ENCODE peak calls at places on chromosomes 1 and 21, in four cellular contexts. One of them, this sample, is unnamed.

GRCh38 chr1:12371053-12371452 is 141.2 kb downstream of the VPS13D start:
- DNase-seq in cardiac fibroblast: no peak
- DNase-seq in astrocyte of the spinal cord: no peak
- DNase-seq in GM12864: no peak
- DNase-seq in this sample: no peak

GRCh38 chr1:211928222-211928856 is 97.8 kb upstream of the LPGAT1 start:
- DNase-seq in cardiac fibroblast: no peak
- DNase-seq in astrocyte of the spinal cord: no peak
- DNase-seq in GM12864: no peak
- DNase-seq in this sample: no peak

GRCh38 chr1:13651279-13651678 is 48.7 kb upstream of the PRDM2 start:
- DNase-seq in cardiac fibroblast: peak; percentile 86
- DNase-seq in astrocyte of the spinal cord: no peak
- DNase-seq in GM12864: no peak
- DNase-seq in this sample: no peak

GRCh38 chr1:25794325-25794724 is 5.7 kb upstream of the SELENON start:
- DNase-seq in cardiac fibroblast: no peak
- DNase-seq in astrocyte of the spinal cord: no peak
- DNase-seq in GM12864: no peak
- DNase-seq in this sample: no peak

GRCh38 chr1:91827094-91828006 is 58.6 kb downstream of the TGFBR3 start:
- DNase-seq in cardiac fibroblast: no peak
- DNase-seq in astrocyte of the spinal cord: no peak
- DNase-seq in GM12864: no peak
- DNase-seq in this sample: no peak

GRCh38 chr1:50981741-50982140 is 11.7 kb downstream of the CDKN2C start:
- DNase-seq in cardiac fibroblast: peak; percentile 37
- DNase-seq in astrocyte of the spinal cord: no peak
- DNase-seq in GM12864: no peak
- DNase-seq in this sample: no peak

GRCh38 chr21:14877581-14878228 is 187.1 kb downstream of the NRIP1 start:
- DNase-seq in cardiac fibroblast: peak; percentile 64
- DNase-seq in astrocyte of the spinal cord: peak; percentile 57
- DNase-seq in GM12864: no peak
- DNase-seq in this sample: peak; percentile 39

GRCh38 chr1:78676347-78676982 is 26.8 kb downstream of the IFI44 start:
- DNase-seq in cardiac fibroblast: peak; percentile 89
- DNase-seq in astrocyte of the spinal cord: peak; percentile 80
- DNase-seq in GM12864: peak; percentile 48
- DNase-seq in this sample: peak; percentile 84

GRCh38 chr1:3650248-3651010 is 526 bp upstream of the WRAP73 start:
- DNase-seq in cardiac fibroblast: no peak
- DNase-seq in astrocyte of the spinal cord: no peak
- DNase-seq in GM12864: no peak
- DNase-seq in this sample: no peak

GRCh38 chr1:201720522-201720844 is 108.5 kb upstream of the IPO9 start:
- DNase-seq in cardiac fibroblast: no peak
- DNase-seq in astrocyte of the spinal cord: no peak
- DNase-seq in GM12864: no peak
- DNase-seq in this sample: no peak

GRCh38 chr1:22826630-22827580 is 116.3 kb downstream of the EPHB2 start:
- DNase-seq in cardiac fibroblast: no peak
- DNase-seq in astrocyte of the spinal cord: no peak
- DNase-seq in GM12864: no peak
- DNase-seq in this sample: no peak

GRCh38 chr1:108583757-108584156 is 23.9 kb downstream of the EEIG2 start:
- DNase-seq in cardiac fibroblast: peak; percentile 71
- DNase-seq in astrocyte of the spinal cord: no peak
- DNase-seq in GM12864: no peak
- DNase-seq in this sample: no peak

GRCh38 chr1:231517076-231517475 is 11.4 kb upstream of the TSNAX start:
- DNase-seq in cardiac fibroblast: no peak
- DNase-seq in astrocyte of the spinal cord: no peak
- DNase-seq in GM12864: no peak
- DNase-seq in this sample: no peak

GRCh38 chr1:213649373-213649772 is 338.4 kb upstream of the PROX1 start:
- DNase-seq in cardiac fibroblast: no peak
- DNase-seq in astrocyte of the spinal cord: no peak
- DNase-seq in GM12864: no peak
- DNase-seq in this sample: no peak

GRCh38 chr1:233394860-233395717 is 67.6 kb downstream of the MAP3K21 start:
- DNase-seq in cardiac fibroblast: peak; percentile 66
- DNase-seq in astrocyte of the spinal cord: peak; percentile 70
- DNase-seq in GM12864: no peak
- DNase-seq in this sample: peak; percentile 66

GRCh38 chr1:237154173-237154572 is 112.2 kb downstream of the RYR2 start:
- DNase-seq in cardiac fibroblast: peak; percentile 50
- DNase-seq in astrocyte of the spinal cord: no peak
- DNase-seq in GM12864: no peak
- DNase-seq in this sample: no peak

GRCh38 chr1:97907886-97908285 is 12.9 kb downstream of the DPYD start:
- DNase-seq in cardiac fibroblast: peak; percentile 62
- DNase-seq in astrocyte of the spinal cord: no peak
- DNase-seq in GM12864: no peak
- DNase-seq in this sample: no peak

GRCh38 chr1:26288311-26288941 is 8.5 kb downstream of the SH3BGRL3 start:
- DNase-seq in cardiac fibroblast: no peak
- DNase-seq in astrocyte of the spinal cord: no peak
- DNase-seq in GM12864: no peak
- DNase-seq in this sample: peak; percentile 77

GRCh38 chr21:32131960-32132359 is 146.9 kb downstream of the MIS18A start:
- DNase-seq in cardiac fibroblast: peak; percentile 24
- DNase-seq in astrocyte of the spinal cord: peak; percentile 26
- DNase-seq in GM12864: no peak
- DNase-seq in this sample: peak; percentile 42

GRCh38 chr1:153683853-153684252 is 5.4 kb downstream of the NPR1 start:
- DNase-seq in cardiac fibroblast: peak; percentile 34
- DNase-seq in astrocyte of the spinal cord: no peak
- DNase-seq in GM12864: no peak
- DNase-seq in this sample: no peak

GRCh38 chr1:209095627-209096595 is 487.6 kb upstream of the CAMK1G start:
- DNase-seq in cardiac fibroblast: no peak
- DNase-seq in astrocyte of the spinal cord: peak; percentile 73
- DNase-seq in GM12864: no peak
- DNase-seq in this sample: no peak

GRCh38 chr1:203057831-203058673 is 27.8 kb downstream of the MYOG start:
- DNase-seq in cardiac fibroblast: no peak
- DNase-seq in astrocyte of the spinal cord: no peak
- DNase-seq in GM12864: no peak
- DNase-seq in this sample: no peak

GRCh38 chr1:11674488-11674887 is 6.5 kb downstream of the MAD2L2 start:
- DNase-seq in cardiac fibroblast: no peak
- DNase-seq in astrocyte of the spinal cord: no peak
- DNase-seq in GM12864: no peak
- DNase-seq in this sample: no peak

DNA sequence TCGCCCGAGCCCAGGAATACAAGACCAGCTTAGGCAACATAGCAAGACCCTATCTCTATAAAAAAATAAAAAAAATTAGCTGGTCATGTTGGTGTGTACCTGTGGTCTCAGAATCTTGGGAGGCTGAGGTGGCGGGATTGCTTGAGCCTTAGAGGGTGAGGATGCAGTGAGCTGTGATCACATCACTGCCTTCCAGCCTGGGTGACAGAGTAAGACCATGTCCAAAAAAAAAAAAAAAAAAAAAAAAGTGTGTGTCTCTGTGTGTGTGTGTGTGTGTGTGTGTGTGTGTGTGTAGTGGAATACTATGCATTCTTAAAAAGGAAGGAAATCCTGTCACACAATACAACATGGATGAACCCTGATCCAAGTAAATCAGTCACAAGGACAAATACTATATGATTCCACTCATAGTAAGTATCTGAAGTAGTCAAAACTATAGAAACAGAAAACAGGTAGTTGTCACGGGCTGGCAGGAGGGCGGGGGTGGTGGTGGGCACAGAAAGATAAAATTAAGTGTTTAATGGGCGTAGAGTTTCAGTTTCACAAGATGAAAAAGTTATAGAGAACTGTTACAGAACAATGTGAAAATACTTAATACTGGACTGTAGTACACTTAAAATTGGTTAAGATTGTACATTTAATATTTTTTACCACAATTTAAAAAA is 47.8 kb downstream of the SELENOF start:
- DNase-seq in cardiac fibroblast: no peak
- DNase-seq in astrocyte of the spinal cord: no peak
- DNase-seq in GM12864: no peak
- DNase-seq in this sample: peak; percentile 44
- H3K4me3 ChIP-seq in cardiac fibroblast: no peak overlapping the region
- H3K4me3 ChIP-seq in astrocyte of the spinal cord: no peak overlapping the region
- H3K4me3 ChIP-seq in GM12864: no peak overlapping the region
- H3K4me3 ChIP-seq in this sample: no peak overlapping the region

GRCh38 chr1:245937316-245938045 is 569.6 kb downstream of the SMYD3 start:
- DNase-seq in cardiac fibroblast: no peak
- DNase-seq in astrocyte of the spinal cord: no peak
- DNase-seq in GM12864: no peak
- DNase-seq in this sample: no peak
- TF ChIP-seq CTCF in cardiac fibroblast: no peak
- TF ChIP-seq CTCF in astrocyte of the spinal cord: no peak
- TF ChIP-seq CTCF in GM12864: no peak
- TF ChIP-seq CTCF in this sample: no peak

DNA sequence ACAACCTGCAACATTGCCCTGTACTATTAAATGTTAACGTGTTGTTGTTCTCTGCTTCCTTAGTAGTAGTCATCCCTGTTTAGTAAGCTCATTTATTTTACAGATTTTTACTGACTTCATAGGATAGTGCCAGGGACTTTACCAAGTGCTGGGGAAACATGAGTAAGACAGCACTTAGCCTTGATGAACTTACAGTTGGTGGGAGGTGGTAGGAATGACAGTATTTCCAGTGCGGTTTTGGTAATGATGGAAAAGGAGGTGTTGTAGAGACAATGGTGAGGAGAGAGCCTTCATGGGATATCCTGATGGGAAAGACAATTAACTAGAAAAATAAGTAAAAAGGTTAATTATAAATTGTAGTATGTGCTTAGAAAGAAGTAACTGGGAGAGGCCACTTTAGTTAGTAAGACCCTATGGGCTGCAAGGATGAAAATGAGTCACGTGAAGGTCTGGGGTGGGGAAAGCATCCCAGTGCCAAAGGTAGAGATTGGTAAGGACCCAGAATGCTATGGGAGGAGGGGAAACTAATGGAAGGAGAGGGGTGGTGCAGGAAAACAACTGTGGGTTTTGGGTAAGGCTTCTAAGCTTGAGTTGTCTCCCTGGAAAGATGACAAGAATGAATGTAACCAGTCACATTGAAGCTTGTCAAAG is 1.7 kb downstream of the RLF start:
- DNase-seq in cardiac fibroblast: peak; percentile 39
- DNase-seq in astrocyte of the spinal cord: no peak
- DNase-seq in GM12864: no peak
- DNase-seq in this sample: no peak
- H3K4me3 ChIP-seq in cardiac fibroblast: peak overlapping the region; percentile 84
- H3K4me3 ChIP-seq in astrocyte of the spinal cord: peak overlapping the region; percentile 98
- H3K4me3 ChIP-seq in GM12864: peak overlapping the region; percentile 76
- H3K4me3 ChIP-seq in this sample: peak overlapping the region; percentile 88

DNA sequence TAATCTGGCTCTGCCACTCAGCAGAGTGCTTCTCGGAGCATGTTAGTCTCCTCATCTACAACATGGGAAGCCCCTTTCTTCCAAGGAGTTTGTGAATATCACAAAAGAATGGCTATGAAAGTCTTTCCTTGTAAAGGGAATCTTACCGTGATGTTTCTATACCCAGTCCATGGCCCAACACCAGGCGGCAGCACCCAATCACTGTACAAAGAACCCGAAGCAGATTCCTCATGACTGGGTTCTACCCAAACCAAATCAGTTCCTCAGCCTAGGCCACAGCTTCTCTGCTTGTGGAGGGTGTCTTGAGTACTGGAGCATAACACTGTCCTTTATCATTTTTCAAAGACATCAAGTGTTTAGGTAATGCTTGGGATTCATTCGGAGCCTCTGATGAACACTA is 16.6 kb upstream of the SLFNL1 start:
- DNase-seq in cardiac fibroblast: no peak
- DNase-seq in astrocyte of the spinal cord: no peak
- DNase-seq in GM12864: no peak
- DNase-seq in this sample: no peak
- TF ChIP-seq CTCF in cardiac fibroblast: no peak
- TF ChIP-seq CTCF in astrocyte of the spinal cord: peak; percentile 30
- TF ChIP-seq CTCF in GM12864: no peak
- TF ChIP-seq CTCF in this sample: no peak

DNA sequence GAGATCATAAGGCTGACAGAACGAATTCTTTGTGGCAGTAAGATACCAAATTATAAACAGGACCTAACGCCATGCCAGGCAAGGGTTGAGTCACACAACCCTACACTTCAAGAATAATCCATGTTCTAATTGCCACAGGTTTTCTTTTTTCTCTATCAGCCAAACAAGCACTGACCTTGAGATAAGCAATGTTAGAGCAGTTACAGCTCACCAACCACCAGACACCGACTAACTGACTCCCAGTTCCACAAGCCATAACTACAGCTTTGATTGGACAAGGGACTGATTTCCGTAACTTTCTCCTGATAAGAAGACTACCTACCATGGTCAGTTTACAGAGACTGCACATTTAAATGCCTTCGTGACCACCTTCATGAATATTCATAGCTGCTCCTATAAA is 149.6 kb downstream of the PTPRU start:
- DNase-seq in cardiac fibroblast: no peak
- DNase-seq in astrocyte of the spinal cord: peak; percentile 14
- DNase-seq in GM12864: no peak
- DNase-seq in this sample: no peak
- H3K4me3 ChIP-seq in cardiac fibroblast: no peak overlapping the region
- H3K4me3 ChIP-seq in astrocyte of the spinal cord: no peak overlapping the region
- H3K4me3 ChIP-seq in GM12864: no peak overlapping the region
- H3K4me3 ChIP-seq in this sample: no peak overlapping the region

GRCh38 chr1:151193856-151194255 is 3.9 kb upstream of the VPS72 start:
- DNase-seq in cardiac fibroblast: no peak
- DNase-seq in astrocyte of the spinal cord: no peak
- DNase-seq in GM12864: no peak
- DNase-seq in this sample: no peak

GRCh38 chr1:151198254-151199127 is at the start of gene PIP5K1A:
- DNase-seq in cardiac fibroblast: peak; percentile 99
- DNase-seq in astrocyte of the spinal cord: peak; percentile 98
- DNase-seq in GM12864: peak; percentile 97
- DNase-seq in this sample: peak; percentile 99

GRCh38 chr1:151197863-151198253 is 494 bp upstream of the PIP5K1A start:
- DNase-seq in cardiac fibroblast: no peak
- DNase-seq in astrocyte of the spinal cord: no peak
- DNase-seq in GM12864: no peak
- DNase-seq in this sample: no peak

GRCh38 chr1:151193304-151193703 is 3.3 kb upstream of the VPS72 start:
- DNase-seq in cardiac fibroblast: no peak
- DNase-seq in astrocyte of the spinal cord: no peak
- DNase-seq in GM12864: no peak
- DNase-seq in this sample: no peak

GRCh38 chr1:151196292-151196800 is 2.0 kb upstream of the PIP5K1A start:
- DNase-seq in cardiac fibroblast: peak; percentile 93
- DNase-seq in astrocyte of the spinal cord: peak; percentile 89
- DNase-seq in GM12864: peak; percentile 50
- DNase-seq in this sample: peak; percentile 80
- TF ChIP-seq CTCF in cardiac fibroblast: peak; percentile 54
- TF ChIP-seq CTCF in astrocyte of the spinal cord: peak; percentile 71
- TF ChIP-seq CTCF in GM12864: peak; percentile 43
- TF ChIP-seq CTCF in this sample: peak; percentile 43

GRCh38 chr1:157551694-157552693 is at the start of gene FCRL5:
- DNase-seq in cardiac fibroblast: no peak
- DNase-seq in astrocyte of the spinal cord: no peak
- DNase-seq in GM12864: no peak
- DNase-seq in this sample: no peak
- H3K4me3 ChIP-seq in cardiac fibroblast: no peak within 1 kb of the TSS
- H3K4me3 ChIP-seq in astrocyte of the spinal cord: no peak within 1 kb of the TSS
- H3K4me3 ChIP-seq in GM12864: peak within 1 kb of the TSS; percentile 50
- H3K4me3 ChIP-seq in this sample: peak within 1 kb of the TSS; percentile 20